ENCODE peak calls at places on chromosomes 16 and 17, in five cellular contexts. One of them, this sample, is unnamed.
A peak's percentile ranks its signal among the peaks of the same experiment; 100 is the strongest.

GRCh38 chr17:6796887-6797490 is 21.0 kb downstream of the FBXO39 start:
- DNase-seq in WTC11: no peak
- DNase-seq in BE2C: no peak
- DNase-seq in right lobe of liver: no peak
- DNase-seq in tibial artery: no peak
- DNase-seq in this sample: no peak

GRCh38 chr16:22139732-22140131 is 22.6 kb upstream of the SDR42E2 start:
- DNase-seq in WTC11: no peak
- DNase-seq in BE2C: no peak
- DNase-seq in right lobe of liver: no peak
- DNase-seq in tibial artery: no peak
- DNase-seq in this sample: no peak

GRCh38 chr16:15038689-15039088 is 17.2 kb downstream of the NTAN1 start:
- DNase-seq in WTC11: no peak
- DNase-seq in BE2C: no peak
- DNase-seq in right lobe of liver: no peak
- DNase-seq in tibial artery: no peak
- DNase-seq in this sample: no peak

GRCh38 chr17:1375615-1376014 is 24.4 kb downstream of the YWHAE start:
- DNase-seq in WTC11: no peak
- DNase-seq in BE2C: no peak
- DNase-seq in right lobe of liver: no peak
- DNase-seq in tibial artery: no peak
- DNase-seq in this sample: no peak

GRCh38 chr16:23509763-23510153 is 536 bp downstream of the GGA2 start:
- DNase-seq in WTC11: peak; percentile 22
- DNase-seq in BE2C: no peak
- DNase-seq in right lobe of liver: no peak
- DNase-seq in tibial artery: no peak
- DNase-seq in this sample: peak; percentile 22

GRCh38 chr16:30065943-30066881 is 652 bp downstream of the ALDOA start:
- DNase-seq in WTC11: peak; percentile 40
- DNase-seq in BE2C: peak; percentile 32
- DNase-seq in right lobe of liver: peak; percentile 60
- DNase-seq in tibial artery: no peak
- DNase-seq in this sample: no peak

GRCh38 chr16:67530013-67530939 is 1.6 kb downstream of the RIPOR1 start:
- DNase-seq in WTC11: peak; percentile 53
- DNase-seq in BE2C: no peak
- DNase-seq in right lobe of liver: peak; percentile 69
- DNase-seq in tibial artery: peak; percentile 94
- DNase-seq in this sample: peak; percentile 68

GRCh38 chr17:78563189-78564145 is 13.7 kb downstream of the DNAH17 start:
- DNase-seq in WTC11: no peak
- DNase-seq in BE2C: no peak
- DNase-seq in right lobe of liver: no peak
- DNase-seq in tibial artery: no peak
- DNase-seq in this sample: no peak

GRCh38 chr16:59635674-59636073 is 901.6 kb upstream of the GOT2 start:
- DNase-seq in WTC11: no peak
- DNase-seq in BE2C: no peak
- DNase-seq in right lobe of liver: no peak
- DNase-seq in tibial artery: no peak
- DNase-seq in this sample: no peak

GRCh38 chr16:27405546-27406451 is 3.8 kb downstream of the IL21R start:
- DNase-seq in WTC11: no peak
- DNase-seq in BE2C: no peak
- DNase-seq in right lobe of liver: no peak
- DNase-seq in tibial artery: no peak
- DNase-seq in this sample: peak; percentile 25

GRCh38 chr17:80870401-80870800 is 121.2 kb upstream of the CHMP6 start:
- DNase-seq in WTC11: no peak
- DNase-seq in BE2C: peak; percentile 1
- DNase-seq in right lobe of liver: no peak
- DNase-seq in tibial artery: no peak
- DNase-seq in this sample: no peak

GRCh38 chr16:67884-68789 is 4.3 kb downstream of the RHBDF1 start:
- DNase-seq in WTC11: no peak
- DNase-seq in BE2C: no peak
- DNase-seq in right lobe of liver: no peak
- DNase-seq in tibial artery: no peak
- DNase-seq in this sample: no peak

GRCh38 chr16:55333690-55334089 is 9.7 kb downstream of the IRX6 start:
- DNase-seq in WTC11: no peak
- DNase-seq in BE2C: no peak
- DNase-seq in right lobe of liver: no peak
- DNase-seq in tibial artery: no peak
- DNase-seq in this sample: no peak

GRCh38 chr17:21039839-21040575 is 2.8 kb downstream of the USP22 start:
- DNase-seq in WTC11: no peak
- DNase-seq in BE2C: no peak
- DNase-seq in right lobe of liver: no peak
- DNase-seq in tibial artery: peak; percentile 66
- DNase-seq in this sample: no peak

GRCh38 chr17:7528842-7529241 is 20.0 kb upstream of the TNFSF12 start:
- DNase-seq in WTC11: no peak
- DNase-seq in BE2C: no peak
- DNase-seq in right lobe of liver: no peak
- DNase-seq in tibial artery: no peak
- DNase-seq in this sample: no peak

GRCh38 chr17:34567665-34568064 is 11.7 kb upstream of the TMEM132E start:
- DNase-seq in WTC11: no peak
- DNase-seq in BE2C: no peak
- DNase-seq in right lobe of liver: no peak
- DNase-seq in tibial artery: no peak
- DNase-seq in this sample: peak; percentile 26

GRCh38 chr16:27217256-27217655 is 13.9 kb downstream of the KDM8 start:
- DNase-seq in WTC11: peak; percentile 36
- DNase-seq in BE2C: peak; percentile 40
- DNase-seq in right lobe of liver: no peak
- DNase-seq in tibial artery: no peak
- DNase-seq in this sample: peak; percentile 41

GRCh38 chr17:74739227-74739831 is 2.3 kb downstream of the RAB37 start:
- DNase-seq in WTC11: no peak
- DNase-seq in BE2C: no peak
- DNase-seq in right lobe of liver: no peak
- DNase-seq in tibial artery: no peak
- DNase-seq in this sample: no peak

GRCh38 chr17:49074851-49075540 is 57.6 kb upstream of the B4GALNT2 start:
- DNase-seq in WTC11: no peak
- DNase-seq in BE2C: no peak
- DNase-seq in right lobe of liver: no peak
- DNase-seq in tibial artery: no peak
- DNase-seq in this sample: no peak

GRCh38 chr16:84785843-84786538 is 33.8 kb upstream of the CRISPLD2 start:
- DNase-seq in WTC11: no peak
- DNase-seq in BE2C: peak; percentile 90
- DNase-seq in right lobe of liver: no peak
- DNase-seq in tibial artery: no peak
- DNase-seq in this sample: no peak

GRCh38 chr16:66520406-66521194 is 29.3 kb downstream of the TK2 start:
- DNase-seq in WTC11: no peak
- DNase-seq in BE2C: no peak
- DNase-seq in right lobe of liver: peak; percentile 64
- DNase-seq in tibial artery: no peak
- DNase-seq in this sample: no peak

GRCh38 chr17:21242780-21243515 is 10.3 kb downstream of the NATD1 start:
- DNase-seq in WTC11: no peak
- DNase-seq in BE2C: no peak
- DNase-seq in right lobe of liver: no peak
- DNase-seq in tibial artery: no peak
- DNase-seq in this sample: peak; percentile 26

GRCh38 chr17:69356625-69357024 is 29.7 kb upstream of the ABCA5 start:
- DNase-seq in WTC11: no peak
- DNase-seq in BE2C: no peak
- DNase-seq in right lobe of liver: no peak
- DNase-seq in tibial artery: no peak
- DNase-seq in this sample: no peak

DNA sequence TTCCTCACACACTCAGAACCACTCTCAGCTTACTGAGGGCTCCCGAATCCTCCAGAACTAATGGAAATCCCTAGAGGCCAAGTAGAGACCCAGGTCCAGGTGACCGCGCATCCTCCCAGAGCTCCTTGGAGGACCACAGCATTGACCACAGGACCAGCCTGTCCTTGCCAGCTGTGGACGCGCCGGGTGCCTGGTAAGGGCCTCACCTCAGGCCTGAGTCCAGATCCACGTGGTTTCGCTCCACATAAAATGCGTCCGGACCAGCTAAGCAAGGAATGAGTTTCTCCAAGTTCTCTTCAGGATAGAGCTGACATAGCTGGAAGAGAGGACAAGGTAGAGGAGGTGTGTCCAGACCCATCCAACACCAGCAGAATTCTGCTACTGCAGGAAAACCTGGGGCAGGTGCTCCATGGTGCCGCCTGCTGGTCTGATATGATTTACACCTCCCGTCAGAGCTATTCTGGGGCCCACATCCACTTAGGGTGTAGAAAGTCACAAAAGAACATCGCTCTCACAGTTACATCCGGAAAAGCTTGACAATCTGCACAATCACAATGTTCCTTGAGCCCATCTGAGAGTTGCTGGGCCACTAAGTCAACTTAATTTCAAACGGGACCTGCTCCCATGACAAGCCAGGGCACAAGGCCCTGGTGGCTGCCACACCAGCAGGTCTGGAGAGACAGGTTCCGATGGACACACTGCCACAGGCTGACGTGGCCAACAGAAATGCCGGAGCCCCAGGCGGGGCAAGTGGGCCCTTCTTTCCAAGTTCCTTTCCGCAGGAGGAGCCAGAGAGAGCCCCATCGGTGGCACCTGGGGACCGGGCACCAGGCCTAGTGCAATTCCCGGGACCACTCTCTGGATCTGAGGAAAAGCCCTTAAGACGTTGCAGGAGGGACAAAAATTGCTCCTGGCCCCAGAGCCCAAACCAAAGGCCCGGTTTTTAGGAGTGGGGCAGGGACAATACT is 28.5 kb downstream of the MAP1LC3B start:
- DNase-seq in WTC11: peak; percentile 41
- DNase-seq in BE2C: no peak
- DNase-seq in right lobe of liver: no peak
- DNase-seq in tibial artery: no peak
- DNase-seq in this sample: no peak
- TF ChIP-seq CTCF in WTC11: peak; percentile 30
- TF ChIP-seq CTCF in BE2C: peak; percentile 25
- TF ChIP-seq CTCF in right lobe of liver: peak; percentile 34
- TF ChIP-seq CTCF in tibial artery: no peak
- TF ChIP-seq CTCF in this sample: no peak

GRCh38 chr16:70694088-70694487 is 8.2 kb upstream of the MTSS2 start:
- DNase-seq in WTC11: peak; percentile 51
- DNase-seq in BE2C: no peak
- DNase-seq in right lobe of liver: no peak
- DNase-seq in tibial artery: no peak
- DNase-seq in this sample: no peak

GRCh38 chr16:70696952-70697600 is 11.2 kb upstream of the MTSS2 start:
- DNase-seq in WTC11: no peak
- DNase-seq in BE2C: no peak
- DNase-seq in right lobe of liver: no peak
- DNase-seq in tibial artery: peak; percentile 87
- DNase-seq in this sample: no peak

GRCh38 chr16:70696368-70696767 is 10.5 kb upstream of the MTSS2 start:
- DNase-seq in WTC11: no peak
- DNase-seq in BE2C: no peak
- DNase-seq in right lobe of liver: no peak
- DNase-seq in tibial artery: no peak
- DNase-seq in this sample: no peak

GRCh38 chr16:70694517-70695218 is 8.8 kb upstream of the MTSS2 start:
- DNase-seq in WTC11: no peak
- DNase-seq in BE2C: peak; percentile 96
- DNase-seq in right lobe of liver: no peak
- DNase-seq in tibial artery: no peak
- DNase-seq in this sample: no peak

DNA sequence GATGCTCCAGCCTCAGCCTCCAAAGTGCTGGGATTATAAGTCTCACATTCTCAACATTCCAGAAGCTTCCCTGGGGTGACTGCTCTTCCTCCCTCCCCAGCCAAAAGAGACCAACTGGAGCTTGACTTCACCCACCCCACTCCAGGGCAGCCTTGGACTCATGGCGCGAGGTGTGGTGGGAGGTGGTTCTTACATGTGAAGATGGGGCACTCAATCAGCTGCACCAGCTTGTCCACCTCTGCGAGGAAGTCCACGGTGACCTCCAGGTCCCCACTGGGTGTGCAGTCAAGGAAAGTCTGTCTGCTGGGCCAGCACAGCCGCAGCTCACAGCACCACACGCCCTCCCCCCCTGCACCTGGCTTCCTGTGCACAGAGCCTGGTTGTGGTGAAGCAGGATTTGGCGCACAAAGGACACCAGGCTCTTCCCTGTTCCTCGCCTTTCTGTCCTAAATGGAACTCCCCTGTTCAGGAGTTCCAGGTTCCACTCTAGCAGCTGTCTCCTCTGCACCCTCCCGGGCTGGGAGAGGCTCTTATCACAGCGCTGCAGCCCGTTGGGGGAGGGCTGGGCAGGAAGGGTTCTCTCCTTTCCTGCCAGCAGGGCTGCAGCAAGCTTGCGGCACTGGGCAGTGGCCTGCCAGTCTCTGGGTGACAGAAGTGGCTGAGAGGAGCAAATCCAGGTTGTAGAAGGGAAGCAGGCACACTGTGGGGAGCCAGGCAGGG is 9.7 kb upstream of the MTSS2 start:
- DNase-seq in WTC11: no peak
- DNase-seq in BE2C: peak; percentile 77
- DNase-seq in right lobe of liver: no peak
- DNase-seq in tibial artery: no peak
- DNase-seq in this sample: no peak
- TF ChIP-seq CTCF in WTC11: no peak
- TF ChIP-seq CTCF in BE2C: peak; percentile 14
- TF ChIP-seq CTCF in right lobe of liver: no peak
- TF ChIP-seq CTCF in tibial artery: no peak
- TF ChIP-seq CTCF in this sample: no peak

GRCh38 chr17:40433551-40434384 is 9.5 kb upstream of the IGFBP4 start:
- DNase-seq in WTC11: peak; percentile 75
- DNase-seq in BE2C: peak; percentile 56
- DNase-seq in right lobe of liver: peak; percentile 50
- DNase-seq in tibial artery: peak; percentile 49
- DNase-seq in this sample: peak; percentile 44
- TF ChIP-seq CTCF in WTC11: peak; percentile 66
- TF ChIP-seq CTCF in BE2C: peak; percentile 64
- TF ChIP-seq CTCF in right lobe of liver: peak; percentile 46
- TF ChIP-seq CTCF in tibial artery: peak; percentile 13
- TF ChIP-seq CTCF in this sample: peak; percentile 57

GRCh38 chr17:3814361-3814760 is 13.4 kb upstream of the ITGAE start:
- DNase-seq in WTC11: no peak
- DNase-seq in BE2C: no peak
- DNase-seq in right lobe of liver: no peak
- DNase-seq in tibial artery: no peak
- DNase-seq in this sample: no peak

GRCh38 chr17:3817851-3818605 is 17.0 kb upstream of the ITGAE start:
- DNase-seq in WTC11: no peak
- DNase-seq in BE2C: no peak
- DNase-seq in right lobe of liver: no peak
- DNase-seq in tibial artery: no peak
- DNase-seq in this sample: no peak

GRCh38 chr17:3815122-3815521 is 14.1 kb upstream of the ITGAE start:
- DNase-seq in WTC11: no peak
- DNase-seq in BE2C: no peak
- DNase-seq in right lobe of liver: no peak
- DNase-seq in tibial artery: no peak
- DNase-seq in this sample: no peak

GRCh38 chr17:3813171-3813570 is 12.2 kb upstream of the ITGAE start:
- DNase-seq in WTC11: no peak
- DNase-seq in BE2C: no peak
- DNase-seq in right lobe of liver: no peak
- DNase-seq in tibial artery: no peak
- DNase-seq in this sample: no peak

GRCh38 chr17:3815925-3816324 is 14.9 kb upstream of the ITGAE start:
- DNase-seq in WTC11: no peak
- DNase-seq in BE2C: no peak
- DNase-seq in right lobe of liver: no peak
- DNase-seq in tibial artery: no peak
- DNase-seq in this sample: no peak
- TF ChIP-seq CTCF in WTC11: no peak
- TF ChIP-seq CTCF in BE2C: no peak
- TF ChIP-seq CTCF in right lobe of liver: no peak
- TF ChIP-seq CTCF in tibial artery: no peak
- TF ChIP-seq CTCF in this sample: no peak

This sample was measured in nephron progenitor cell.